ENCODE peak calls at places on chromosomes 6 and 20, in four cellular contexts. One of them, this sample, is unnamed.

GRCh38 chr6:87633851-87634250 is 43.9 kb downstream of the ORC3 start:
- DNase-seq in IMR-90: no peak
- DNase-seq in NAMALWA: no peak
- DNase-seq in MCF 10A: no peak
- DNase-seq in this sample: no peak

GRCh38 chr6:149134531-149134933 is 183.0 kb upstream of the TAB2 start:
- DNase-seq in NAMALWA: no peak
- DNase-seq in MCF 10A: no peak
- DNase-seq in IMR-90: peak; percentile 36
- DNase-seq in this sample: no peak

GRCh38 chr20:38863024-38863851 is 57.7 kb downstream of the PPP1R16B start:
- DNase-seq in MCF 10A: no peak
- DNase-seq in IMR-90: no peak
- DNase-seq in NAMALWA: peak; percentile 80
- DNase-seq in this sample: no peak

GRCh38 chr6:79599725-79600259 is 31.3 kb upstream of the SH3BGRL2 start:
- DNase-seq in MCF 10A: no peak
- DNase-seq in IMR-90: no peak
- DNase-seq in NAMALWA: no peak
- DNase-seq in this sample: no peak

GRCh38 chr6:54419885-54420284 is 111.6 kb downstream of the TINAG start:
- DNase-seq in IMR-90: peak; percentile 96
- DNase-seq in NAMALWA: no peak
- DNase-seq in MCF 10A: peak; percentile 86
- DNase-seq in this sample: peak; percentile 81

GRCh38 chr6:139654888-139655782 is 280.7 kb upstream of the CITED2 start:
- DNase-seq in MCF 10A: no peak
- DNase-seq in IMR-90: no peak
- DNase-seq in NAMALWA: no peak
- DNase-seq in this sample: no peak

GRCh38 chr6:138577151-138577915 is 78.0 kb upstream of the NHSL1 start:
- DNase-seq in IMR-90: no peak
- DNase-seq in MCF 10A: no peak
- DNase-seq in NAMALWA: no peak
- DNase-seq in this sample: peak; percentile 45

GRCh38 chr6:7201732-7202541 is 94.2 kb downstream of the RREB1 start:
- DNase-seq in MCF 10A: no peak
- DNase-seq in NAMALWA: peak; percentile 14
- DNase-seq in IMR-90: no peak
- DNase-seq in this sample: no peak

GRCh38 chr6:147099974-147100373 is 104.2 kb upstream of the STXBP5 start:
- DNase-seq in MCF 10A: peak; percentile 4
- DNase-seq in NAMALWA: no peak
- DNase-seq in IMR-90: peak; percentile 93
- DNase-seq in this sample: peak; percentile 41

GRCh38 chr6:132443206-132443605 is 41.9 kb upstream of the MOXD1 start:
- DNase-seq in NAMALWA: no peak
- DNase-seq in MCF 10A: no peak
- DNase-seq in IMR-90: peak; percentile 20
- DNase-seq in this sample: peak; percentile 53

GRCh38 chr6:45479834-45480696 is 102.3 kb upstream of the SUPT3H start:
- DNase-seq in NAMALWA: no peak
- DNase-seq in IMR-90: peak; percentile 88
- DNase-seq in MCF 10A: peak; percentile 70
- DNase-seq in this sample: peak; percentile 96

GRCh38 chr6:65199121-65199520 is 507.9 kb downstream of the EYS start:
- DNase-seq in IMR-90: no peak
- DNase-seq in MCF 10A: peak; percentile 1
- DNase-seq in NAMALWA: no peak
- DNase-seq in this sample: no peak

GRCh38 chr6:166450167-166450873 is 67.6 kb upstream of the MPC1 start:
- DNase-seq in NAMALWA: no peak
- DNase-seq in IMR-90: no peak
- DNase-seq in MCF 10A: no peak
- DNase-seq in this sample: no peak

GRCh38 chr20:31572701-31573554 is 32.2 kb upstream of the ID1 start:
- DNase-seq in IMR-90: peak; percentile 98
- DNase-seq in MCF 10A: peak; percentile 99
- DNase-seq in NAMALWA: peak; percentile 91
- DNase-seq in this sample: peak; percentile 100

GRCh38 chr6:170575250-170575649 is 9.2 kb downstream of the PDCD2 start:
- DNase-seq in IMR-90: peak; percentile 22
- DNase-seq in NAMALWA: peak; percentile 42
- DNase-seq in MCF 10A: no peak
- DNase-seq in this sample: peak; percentile 20

GRCh38 chr20:50376179-50376887 is 133.8 kb upstream of the PTPN1 start:
- DNase-seq in MCF 10A: no peak
- DNase-seq in NAMALWA: no peak
- DNase-seq in IMR-90: no peak
- DNase-seq in this sample: no peak

GRCh38 chr20:47382746-47383145 is 26.2 kb upstream of the ZMYND8 start:
- DNase-seq in NAMALWA: no peak
- DNase-seq in IMR-90: no peak
- DNase-seq in MCF 10A: no peak
- DNase-seq in this sample: no peak

GRCh38 chr6:116928667-116929066 is 51.6 kb downstream of the RFX6 start:
- DNase-seq in NAMALWA: no peak
- DNase-seq in IMR-90: no peak
- DNase-seq in MCF 10A: no peak
- DNase-seq in this sample: no peak

GRCh38 chr6:144778773-144779531 is 493.8 kb downstream of the UTRN start:
- DNase-seq in NAMALWA: peak; percentile 7
- DNase-seq in IMR-90: no peak
- DNase-seq in MCF 10A: peak; percentile 17
- DNase-seq in this sample: no peak

GRCh38 chr20:5602346-5602745 is 147.9 kb upstream of the SHLD1 start:
- DNase-seq in IMR-90: peak; percentile 45
- DNase-seq in MCF 10A: no peak
- DNase-seq in NAMALWA: no peak
- DNase-seq in this sample: no peak

GRCh38 chr20:47652794-47653193 is 132.5 kb downstream of the SULF2 start:
- DNase-seq in NAMALWA: no peak
- DNase-seq in IMR-90: no peak
- DNase-seq in MCF 10A: no peak
- DNase-seq in this sample: no peak

GRCh38 chr6:36933102-36933501 is 21.4 kb upstream of the PI16 start:
- DNase-seq in NAMALWA: no peak
- DNase-seq in MCF 10A: peak; percentile 43
- DNase-seq in IMR-90: peak; percentile 72
- DNase-seq in this sample: no peak

GRCh38 chr6:54719633-54720032 is 126.9 kb upstream of the FAM83B start:
- DNase-seq in MCF 10A: no peak
- DNase-seq in NAMALWA: no peak
- DNase-seq in IMR-90: no peak
- DNase-seq in this sample: no peak

GRCh38 chr6:152089992-152090391 is 282.5 kb downstream of the ESR1 start:
- DNase-seq in NAMALWA: no peak
- DNase-seq in MCF 10A: peak; percentile 81
- DNase-seq in IMR-90: peak; percentile 55
- DNase-seq in this sample: peak; percentile 26

GRCh38 chr6:436308-437041 is 44.9 kb downstream of the IRF4 start:
- DNase-seq in IMR-90: peak; percentile 60
- DNase-seq in NAMALWA: no peak
- DNase-seq in MCF 10A: no peak
- DNase-seq in this sample: no peak

This sample was measured in mesenchymal stem cell.